ENCODE peak calls at places on chromosomes 16 and 17, in seven cellular contexts. I, A, U, N, H, Q and K are unnamed samples.

GRCh38 chr17:63002625-63003024 is 36.6 kb downstream of the TANC2 start:
- DNase-seq in H (no peak), Q (no peak), U (no peak), I (no peak), A (no peak), N (no peak), K (no peak)

GRCh38 chr17:75493476-75494129 is 21.7 kb downstream of the CASKIN2 start:
- DNase-seq in I (no peak), A (no peak), H (no peak), N (no peak), Q (no peak), U (no peak), K (no peak)

GRCh38 chr16:53007095-53007494 is 45.6 kb downstream of the CHD9NB start:
- DNase-seq in Q (no peak), H (no peak), I (no peak), N (no peak), U (no peak), A (peak), K (no peak)

GRCh38 chr17:78378225-78379133 is at the start of gene PGS1:
- DNase-seq in H (peak), I (peak), U (peak), Q (no peak), A (peak), N (peak), K (no peak)

GRCh38 chr16:8962393-8963009 is 1.2 kb downstream of the USP7 start:
- DNase-seq in U (peak), A (peak), Q (no peak), H (no peak), N (peak), I (no peak), K (no peak)

GRCh38 chr16:78184554-78185183 is 85.2 kb downstream of the WWOX start:
- DNase-seq in I (no peak), N (no peak), U (no peak), Q (no peak), H (peak), A (no peak), K (no peak)

GRCh38 chr17:79985361-79985760 is 50.3 kb downstream of the TBC1D16 start:
- DNase-seq in Q (no peak), U (peak), I (peak), A (no peak), N (no peak), H (no peak), K (no peak)

GRCh38 chr16:57999366-57999970 is 1.0 kb downstream of the ZNF319 start:
- DNase-seq in N (no peak), A (peak), H (peak), U (peak), I (no peak), Q (no peak), K (no peak)

GRCh38 chr17:47982091-47982617 is 11.2 kb downstream of the CDK5RAP3 start:
- DNase-seq in U (no peak), N (no peak), Q (no peak), A (no peak), H (no peak), I (no peak), K (no peak)

GRCh38 chr17:6589266-6589946 is 33.1 kb upstream of the PITPNM3 start:
- DNase-seq in Q (peak), U (no peak), I (no peak), A (no peak), H (no peak), N (no peak), K (no peak)

GRCh38 chr16:50828164-50828702 is 86.3 kb downstream of the CYLD start:
- DNase-seq in Q (no peak), N (no peak), U (no peak), H (no peak), I (no peak), A (no peak), K (no peak)

GRCh38 chr16:83802135-83802534 is 5.6 kb upstream of the HSBP1 start:
- DNase-seq in A (no peak), Q (no peak), N (no peak), H (peak), U (no peak), I (no peak), K (no peak)

GRCh38 chr17:81651692-81652091 is 4.7 kb downstream of the PDE6G start:
- DNase-seq in Q (no peak), H (peak), N (no peak), U (peak), I (no peak), A (no peak), K (no peak)

GRCh38 chr16:27365142-27366089 is 36.6 kb upstream of the IL21R start:
- DNase-seq in Q (no peak), U (no peak), A (no peak), H (peak), N (no peak), I (no peak), K (no peak)

GRCh38 chr17:1110844-1111598 is 68.8 kb downstream of the ABR start:
- DNase-seq in I (peak), A (no peak), U (peak), N (peak), Q (no peak), H (peak), K (no peak)

DNA sequence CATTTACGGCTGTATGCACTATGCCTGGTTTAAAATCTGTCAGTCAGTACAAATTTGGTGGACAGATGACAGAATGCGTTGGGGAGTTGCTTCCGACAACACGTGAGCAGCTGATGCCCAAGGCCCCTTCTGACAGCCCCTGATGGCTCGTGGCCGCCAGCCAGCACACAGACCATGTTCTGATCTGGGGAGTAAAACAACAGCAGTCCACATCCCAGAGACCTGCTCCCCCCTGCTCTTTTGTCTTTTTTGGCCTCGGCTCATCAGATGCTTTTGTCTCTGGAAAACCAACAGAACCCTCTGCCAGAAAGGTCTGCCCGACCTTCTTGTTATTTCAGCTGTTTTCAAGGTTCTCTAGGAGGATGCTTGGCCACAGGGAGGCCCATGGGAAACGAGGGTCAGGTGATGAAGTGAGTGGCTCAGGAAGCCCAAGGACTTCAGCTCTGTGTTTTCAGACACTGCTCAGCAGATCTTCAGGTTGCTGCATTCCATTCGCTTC is 10.8 kb downstream of the ARSG start:
- DNase-seq in U (peak), I (no peak), Q (no peak), N (no peak), H (no peak), A (no peak), K (no peak)
- H3K27ac ChIP-seq in U (no peak), I (no peak), Q (no peak), N (no peak), H (no peak), A (peak), K (no peak)

GRCh38 chr16:56988948-56989945 is at the start of gene NLRC5:
- DNase-seq in Q (peak), U (peak), A (peak), H (peak), N (peak), I (peak), K (no peak)
- H3K4me3 ChIP-seq in Q (peak), U (peak), A (peak), H (peak), N (peak), I (peak), K (peak)

GRCh38 chr17:8477653-8478441 is 42.2 kb downstream of the NDEL1 start:
- DNase-seq in H (no peak), U (no peak), N (no peak), A (no peak), Q (no peak), I (no peak), K (no peak)
- H3K27ac ChIP-seq in H (no peak), U (no peak), N (no peak), A (no peak), Q (no peak), I (no peak), K (no peak)

GRCh38 chr16:21667575-21667974 is 3.8 kb downstream of the OTOA start:
- DNase-seq in I (no peak), Q (no peak), H (no peak), A (no peak), U (no peak), N (no peak), K (no peak)

GRCh38 chr16:21666772-21667171 is 3.0 kb downstream of the OTOA start:
- DNase-seq in H (no peak), U (no peak), Q (no peak), I (no peak), N (no peak), A (peak), K (no peak)

GRCh38 chr16:21659124-21659523 is 4.6 kb upstream of the OTOA start:
- DNase-seq in N (no peak), H (no peak), I (no peak), U (no peak), A (no peak), Q (no peak), K (no peak)

GRCh38 chr16:21664801-21665492 is 1.2 kb downstream of the OTOA start:
- DNase-seq in U (no peak), N (no peak), Q (no peak), H (no peak), I (no peak), A (peak), K (no peak)

GRCh38 chr16:21663889-21664647 is at the start of gene OTOA:
- DNase-seq in A (peak), I (no peak), Q (no peak), N (no peak), U (peak), H (no peak), K (no peak)
- H3K4me3 ChIP-seq in A (peak), I (no peak), Q (peak), N (no peak), U (no peak), H (peak), K (no peak)

DNA sequence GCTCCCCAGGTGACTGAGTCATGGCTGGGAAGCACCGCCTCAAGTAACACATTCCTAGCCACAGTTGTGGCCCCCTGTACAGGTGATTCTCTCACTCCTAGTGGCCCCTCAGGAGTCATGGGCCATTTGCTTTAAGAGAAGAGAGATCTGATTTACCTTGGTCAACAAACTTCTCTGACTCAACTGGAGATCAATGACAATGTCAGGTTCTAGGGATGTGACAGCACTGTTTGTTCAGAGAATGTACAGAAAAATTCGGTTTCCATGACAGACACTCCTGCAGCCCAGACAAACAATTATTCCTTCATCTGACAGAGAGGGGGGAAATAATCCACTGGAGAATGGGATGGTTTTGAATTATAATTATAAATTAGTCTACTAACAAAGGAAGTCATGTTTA is 9.8 kb downstream of the ERN1 start:
- DNase-seq in N (no peak), A (no peak), H (no peak), U (no peak), Q (no peak), I (no peak), K (no peak)
- H3K27ac ChIP-seq in N (no peak), A (no peak), H (no peak), U (no peak), Q (no peak), I (no peak), K (no peak)

GRCh38 chr16:1377406-1378010 is 25.8 kb downstream of the GNPTG start:
- DNase-seq in U (no peak), I (no peak), Q (no peak), N (no peak), H (no peak), A (no peak), K (no peak)

GRCh38 chr16:1375741-1376410 is 24.1 kb downstream of the GNPTG start:
- DNase-seq in I (no peak), H (no peak), A (no peak), Q (no peak), U (no peak), N (no peak), K (no peak)

GRCh38 chr16:1372292-1372950 is 20.7 kb downstream of the GNPTG start:
- DNase-seq in I (no peak), H (no peak), A (no peak), N (no peak), Q (no peak), U (no peak), K (no peak)

GRCh38 chr16:1374418-1375297 is 22.9 kb downstream of the GNPTG start:
- DNase-seq in N (no peak), I (no peak), Q (no peak), H (no peak), A (no peak), U (no peak), K (no peak)

GRCh38 chr16:1375298-1375640 is 23.5 kb downstream of the GNPTG start:
- DNase-seq in Q (no peak), I (no peak), N (no peak), H (no peak), U (no peak), A (no peak), K (no peak)
- H3K4me3 ChIP-seq in Q (no peak), I (no peak), N (no peak), H (no peak), U (no peak), A (no peak), K (no peak)